ENCODE peak calls at places on chromosomes 1 and 21, in nine cellular contexts. A is ACHN; C is astrocyte of the spinal cord; P is nephron progenitor cell; J is NCI-H1092 treated with DMSO at 0.1 percent for 48 hours; H is AG08396; G is stimulated activated CD4-positive, alpha-beta T cell treated with anti-CD3 and anti-CD28 coated beads, Interleukin-2, amount 100 ng/mL, for 24 hours; E is T1000; O is activated CD8-positive, alpha-beta memory T cell treated with anti-CD3 and anti-CD28 coated beads for 24 hours. Q is an unnamed sample.

GRCh38 chr1:233704125-233704881 is 90.4 kb downstream of the KCNK1 start:
- DNase-seq in A (no peak), C (peak; percentile 15), P (no peak), J (no peak), H (no peak), G (no peak), E (no peak), O (no peak), Q (no peak)

GRCh38 chr1:85570446-85571180 is 9.9 kb upstream of the CCN1 start:
- DNase-seq in A (no peak), C (no peak), P (no peak), J (no peak), H (no peak), G (no peak), E (no peak), O (no peak), Q (no peak)

GRCh38 chr1:115929846-115930245 is 46.5 kb upstream of the SLC22A15 start:
- DNase-seq in A (no peak), C (peak; percentile 67), P (no peak), J (no peak), H (peak; percentile 38), G (no peak), E (no peak), O (no peak), Q (no peak)

GRCh38 chr21:27564684-27565280 is 597.9 kb upstream of the ADAMTS5 start:
- DNase-seq in A (peak; percentile 73), C (peak; percentile 68), P (peak; percentile 23), J (peak; percentile 48), H (peak; percentile 26), G (no peak), E (no peak), O (no peak), Q (no peak)

GRCh38 chr21:32771134-32771523 is 426 bp downstream of the PAXBP1 start:
- DNase-seq in A (peak; percentile 58), C (peak; percentile 60), P (peak; percentile 57), J (no peak), H (peak; percentile 74), G (peak; percentile 41), E (no peak), O (peak; percentile 76), Q (peak; percentile 28)

GRCh38 chr21:32772281-32773047 is 909 bp upstream of the PAXBP1 start:
- DNase-seq in A (peak; percentile 26), C (no peak), P (no peak), J (peak; percentile 47), H (peak; percentile 48), G (peak; percentile 75), E (no peak), O (peak; percentile 79), Q (peak; percentile 2)

GRCh38 chr21:39430457-39430856 is 15.1 kb downstream of the LCA5L start:
- DNase-seq in A (no peak), C (no peak), P (no peak), J (no peak), H (no peak), G (no peak), E (no peak), O (no peak), Q (no peak)

GRCh38 chr1:204858381-204858821 is 12.3 kb upstream of the NFASC start:
- DNase-seq in A (no peak), C (no peak), P (peak; percentile 56), J (peak; percentile 29), H (no peak), G (no peak), E (no peak), O (no peak), Q (no peak)

GRCh38 chr1:83931658-83932253 is 67.2 kb downstream of the TTLL7 start:
- DNase-seq in A (peak; percentile 59), C (peak; percentile 62), P (peak; percentile 18), J (peak; percentile 48), H (peak; percentile 50), G (no peak), E (no peak), O (no peak), Q (no peak)

GRCh38 chr1:200041337-200042118 is 14.0 kb downstream of the NR5A2 start:
- DNase-seq in A (no peak), C (no peak), P (peak; percentile 25), J (no peak), H (no peak), G (no peak), E (no peak), O (no peak), Q (no peak)

GRCh38 chr1:61980561-61980960 is 214.1 kb upstream of the L1TD1 start:
- DNase-seq in A (no peak), C (peak; percentile 69), P (no peak), J (no peak), H (no peak), G (no peak), E (no peak), O (no peak), Q (no peak)

GRCh38 chr1:76833151-76833550 is 34.1 kb upstream of the ST6GALNAC5 start:
- DNase-seq in A (no peak), C (no peak), P (no peak), J (no peak), H (no peak), G (no peak), E (no peak), O (no peak), Q (no peak)

GRCh38 chr1:69947837-69948236 is 257.5 kb downstream of the LRRC40 start:
- DNase-seq in A (peak; percentile 12), C (peak; percentile 8), P (no peak), J (no peak), H (no peak), G (no peak), E (no peak), O (no peak), Q (no peak)

GRCh38 chr1:220137006-220137794 is 43.3 kb downstream of the IARS2 start:
- DNase-seq in A (no peak), C (peak; percentile 42), P (no peak), J (no peak), H (no peak), G (no peak), E (no peak), O (no peak), Q (no peak)

GRCh38 chr1:57843760-57844159 is 419.9 kb upstream of the DAB1 start:
- DNase-seq in A (no peak), C (peak; percentile 82), P (no peak), J (no peak), H (no peak), G (no peak), E (no peak), O (no peak), Q (no peak)

GRCh38 chr1:97499667-97500066 is 421.2 kb downstream of the DPYD start:
- DNase-seq in A (no peak), C (no peak), P (no peak), J (no peak), H (no peak), G (no peak), E (no peak), O (no peak), Q (no peak)

GRCh38 chr1:104780470-104781078 is 1030.9 kb downstream of the AMY1C start:
- DNase-seq in A (peak; percentile 39), C (peak; percentile 25), P (peak; percentile 26), J (peak; percentile 52), H (peak; percentile 12), G (no peak), E (no peak), O (no peak), Q (no peak)

GRCh38 chr1:244011251-244011650 is 39.8 kb upstream of the ZBTB18 start:
- DNase-seq in A (peak; percentile 3), C (peak; percentile 24), P (no peak), J (no peak), H (peak; percentile 17), G (no peak), E (no peak), O (no peak), Q (no peak)

GRCh38 chr1:56448937-56449336 is 130.4 kb downstream of the PLPP3 start:
- DNase-seq in A (no peak), C (no peak), P (no peak), J (no peak), H (no peak), G (no peak), E (no peak), O (no peak), Q (no peak)

GRCh38 chr1:227725036-227725435 is 10.1 kb downstream of the JMJD4 start:
- DNase-seq in A (no peak), C (no peak), P (no peak), J (no peak), H (no peak), G (no peak), E (no peak), O (no peak), Q (no peak)

GRCh38 chr1:186536272-186536905 is 75.5 kb upstream of the PDC start:
- DNase-seq in A (no peak), C (peak; percentile 27), P (no peak), J (no peak), H (no peak), G (no peak), E (no peak), O (no peak), Q (no peak)

GRCh38 chr1:40848530-40849189 is 13.5 kb downstream of the CITED4 start:
- DNase-seq in A (peak; percentile 62), C (peak; percentile 70), P (peak; percentile 62), J (peak; percentile 47), H (peak; percentile 78), G (no peak), E (peak; percentile 38), O (no peak), Q (peak; percentile 24)

GRCh38 chr1:17549384-17549783 is 9.9 kb downstream of the ARHGEF10L start:
- DNase-seq in A (no peak), C (no peak), P (no peak), J (no peak), H (no peak), G (no peak), E (no peak), O (no peak), Q (no peak)

GRCh38 chr1:21755067-21755466 is 27.9 kb downstream of the USP48 start:
- DNase-seq in A (no peak), C (no peak), P (no peak), J (no peak), H (no peak), G (no peak), E (no peak), O (no peak), Q (no peak)

GRCh38 chr1:172826096-172826741 is 167.3 kb downstream of the FASLG start:
- DNase-seq in A (peak; percentile 78), C (peak; percentile 91), P (no peak), J (no peak), H (peak; percentile 62), G (no peak), E (no peak), O (no peak), Q (no peak)

GRCh38 chr1:205042911-205043806 is at the start of gene CNTN2:
- DNase-seq in A (no peak), C (no peak), P (peak; percentile 64), J (no peak), H (no peak), G (no peak), E (no peak), O (no peak), Q (peak; percentile 91)

GRCh38 chr1:56644064-56644940 is 812 bp upstream of the PRKAA2 start:
- DNase-seq in A (peak; percentile 35), C (peak; percentile 19), P (no peak), J (peak; percentile 15), H (peak; percentile 30), G (no peak), E (no peak), O (no peak), Q (no peak)

GRCh38 chr1:100188617-100189016 is 10.6 kb upstream of the LRRC39 start:
- DNase-seq in A (peak; percentile 90), C (peak; percentile 90), P (no peak), J (peak; percentile 87), H (peak; percentile 64), G (no peak), E (no peak), O (no peak), Q (peak; percentile 50)

GRCh38 chr1:164479242-164479641 is 79.7 kb upstream of the PBX1 start:
- DNase-seq in A (no peak), C (no peak), P (no peak), J (no peak), H (no peak), G (no peak), E (no peak), O (no peak), Q (no peak)

GRCh38 chr1:103220503-103221095 is 112.3 kb upstream of the COL11A1 start:
- DNase-seq in A (no peak), C (peak; percentile 91), P (no peak), J (no peak), H (peak; percentile 10), G (no peak), E (no peak), O (no peak), Q (no peak)

GRCh38 chr1:44832068-44832700 is 10.9 kb downstream of the PTCH2 start:
- DNase-seq in A (no peak), C (no peak), P (no peak), J (no peak), H (no peak), G (no peak), E (no peak), O (no peak), Q (no peak)

Q was measured in occipital lobe.